ENCODE peak calls at places on chromosomes 11 and 22, in eight cellular contexts. J is transverse colon; V is CD4-positive, CD25-positive, alpha-beta regulatory T cell; B is tibial artery; P is tibial nerve; G is iPS DF 6.9; X is stomach; N is body of pancreas. W is an unnamed sample.

GRCh38 chr11:40924915-40925314 is 534.5 kb downstream of the LRRC4C start:
- DNase-seq in B (no peak), G (no peak), J (no peak), V (no peak), N (no peak), P (no peak), X (no peak), W (no peak)

GRCh38 chr22:28894320-28894719 is 10.9 kb downstream of the ZNRF3 start:
- DNase-seq in P (no peak), J (peak; percentile 64), B (no peak), G (no peak), X (no peak), V (no peak), N (peak; percentile 34), W (no peak)

GRCh38 chr11:31106963-31107576 is 262.5 kb downstream of the DCDC1 start:
- DNase-seq in V (no peak), N (peak; percentile 84), G (peak; percentile 66), J (peak; percentile 38), P (peak; percentile 16), X (peak; percentile 72), B (peak; percentile 43), W (no peak)

GRCh38 chr22:48893288-48894063 is 934.2 kb downstream of the BRD1 start:
- DNase-seq in V (no peak), B (no peak), N (no peak), G (no peak), X (no peak), J (no peak), P (no peak), W (no peak)

GRCh38 chr11:73528877-73529530 is 68.9 kb downstream of the FAM168A start:
- DNase-seq in V (no peak), X (no peak), J (no peak), G (no peak), B (no peak), N (peak; percentile 20), P (no peak), W (no peak)

GRCh38 chr11:106418786-106419185 is 341.3 kb downstream of the AASDHPPT start:
- DNase-seq in P (no peak), N (no peak), J (no peak), X (no peak), G (no peak), B (no peak), V (no peak), W (no peak)

GRCh38 chr22:26038365-26038764 is 130.9 kb upstream of the SEZ6L start:
- DNase-seq in N (no peak), J (no peak), X (no peak), G (peak; percentile 2), P (no peak), V (no peak), B (no peak), W (no peak)

GRCh38 chr11:22389526-22390282 is 51.5 kb downstream of the SLC17A6 start:
- DNase-seq in X (no peak), N (no peak), B (no peak), V (no peak), P (no peak), G (no peak), J (no peak), W (no peak)

GRCh38 chr22:40000171-40000570 is 5.4 kb downstream of the FAM83F start:
- DNase-seq in V (no peak), J (no peak), G (no peak), X (no peak), N (no peak), B (no peak), P (no peak), W (no peak)

GRCh38 chr22:30241576-30242371 is 4.8 kb downstream of the LIF start:
- DNase-seq in B (no peak), P (no peak), V (no peak), G (no peak), J (no peak), N (no peak), X (no peak), W (no peak)

GRCh38 chr22:30668306-30668655 is 606 bp upstream of the DUSP18 start:
- DNase-seq in X (no peak), B (no peak), J (no peak), P (no peak), V (no peak), G (no peak), N (no peak), W (no peak)

GRCh38 chr11:133269272-133269671 is 263.0 kb downstream of the OPCML start:
- DNase-seq in B (no peak), P (no peak), V (no peak), X (no peak), N (no peak), J (no peak), G (no peak), W (no peak)

GRCh38 chr11:93572171-93572570 is 29.0 kb upstream of the SMCO4 start:
- DNase-seq in X (no peak), P (no peak), N (no peak), B (no peak), J (no peak), G (no peak), V (no peak), W (no peak)

DNA sequence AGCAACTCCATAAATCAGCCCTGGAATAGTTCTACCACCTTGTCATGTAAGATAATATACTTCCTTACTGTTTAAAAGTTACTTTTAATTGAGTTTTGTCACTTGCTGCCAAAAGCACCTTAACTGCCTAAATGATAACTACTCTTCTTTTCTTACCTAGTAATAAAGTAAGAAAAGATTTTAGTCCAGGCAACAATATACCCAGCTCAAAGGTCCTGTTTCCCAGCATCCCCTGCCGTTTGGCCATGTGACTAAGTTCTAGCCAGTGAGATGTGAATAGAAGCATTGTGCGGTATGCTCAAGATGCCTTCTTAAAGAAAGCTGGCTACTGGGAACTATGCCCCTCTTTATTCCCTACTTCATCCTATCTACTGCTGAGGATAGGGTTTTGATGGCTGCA is 39.4 kb upstream of the CCDC34 start:
- DNase-seq in G (no peak), V (no peak), X (no peak), B (no peak), N (no peak), J (no peak), P (no peak), W (no peak)
- H3K27ac ChIP-seq in G (no peak overlapping the region), V (no peak overlapping the region), X (peak overlapping the region; percentile 31), B (no peak overlapping the region), N (peak overlapping the region; percentile 41), J (peak overlapping the region; percentile 78), P (no peak overlapping the region), W (no peak overlapping the region)

DNA sequence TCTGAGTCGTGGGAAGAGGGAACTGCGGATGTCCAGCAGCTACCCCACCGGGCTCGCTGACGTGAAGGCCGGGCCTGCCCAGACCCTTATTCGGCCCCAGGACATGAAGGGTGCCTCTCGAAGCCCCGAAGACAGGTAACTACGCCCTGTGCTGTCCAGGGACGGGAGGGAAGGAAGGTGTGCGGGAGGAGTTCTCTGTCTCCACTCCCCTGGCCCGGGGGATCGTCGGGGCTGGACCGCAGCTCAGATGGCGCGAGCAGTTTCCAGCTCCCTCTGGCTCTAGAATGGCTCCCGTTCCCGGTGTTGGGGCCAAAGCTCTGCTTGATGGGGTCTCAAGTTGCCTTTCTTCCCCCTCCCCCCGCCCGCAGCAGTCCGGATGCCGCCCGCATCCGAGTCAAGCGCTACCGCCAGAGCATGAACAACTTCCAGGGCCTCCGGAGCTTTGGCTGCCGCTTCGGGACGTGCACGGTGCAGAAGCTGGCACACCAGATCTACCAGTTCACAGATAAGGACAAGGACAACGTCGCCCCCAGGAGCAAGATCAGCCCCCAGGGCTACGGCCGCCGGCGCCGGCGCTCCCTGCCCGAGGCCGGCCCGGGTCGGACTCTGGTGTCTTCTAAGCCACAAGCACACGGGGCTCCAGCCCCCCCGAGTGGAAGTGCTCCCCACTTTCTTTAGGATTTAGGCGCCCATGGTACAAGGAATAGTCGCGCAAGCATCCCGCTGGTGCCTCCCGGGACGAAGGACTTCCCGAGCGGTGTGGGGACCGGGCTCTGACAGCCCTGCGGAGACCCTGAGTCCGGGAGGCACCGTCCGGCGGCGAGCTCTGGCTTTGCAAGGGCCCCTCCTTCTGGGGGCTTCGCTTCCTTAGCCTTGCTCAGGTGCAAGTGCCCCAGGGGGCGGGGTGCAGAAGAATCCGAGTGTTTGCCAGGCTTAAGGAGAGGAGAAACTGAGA is 1.4 kb downstream of the ADM start:
- DNase-seq in V (peak; percentile 18), P (no peak), J (peak; percentile 41), X (peak; percentile 34), B (no peak), G (no peak), N (peak; percentile 34), W (no peak)
- H3K4me1 ChIP-seq in V (peaks cover 55% of the 10 kb centered on the region), P (no peaks in the 10 kb centered on the region), J (peaks cover 38% of the 10 kb centered on the region), X (peaks cover 63% of the 10 kb centered on the region), B (peaks cover 64% of the 10 kb centered on the region), G (peaks cover 6% of the 10 kb centered on the region), N (peaks cover 78% of the 10 kb centered on the region), W (peaks cover 12% of the 10 kb centered on the region)

DNA sequence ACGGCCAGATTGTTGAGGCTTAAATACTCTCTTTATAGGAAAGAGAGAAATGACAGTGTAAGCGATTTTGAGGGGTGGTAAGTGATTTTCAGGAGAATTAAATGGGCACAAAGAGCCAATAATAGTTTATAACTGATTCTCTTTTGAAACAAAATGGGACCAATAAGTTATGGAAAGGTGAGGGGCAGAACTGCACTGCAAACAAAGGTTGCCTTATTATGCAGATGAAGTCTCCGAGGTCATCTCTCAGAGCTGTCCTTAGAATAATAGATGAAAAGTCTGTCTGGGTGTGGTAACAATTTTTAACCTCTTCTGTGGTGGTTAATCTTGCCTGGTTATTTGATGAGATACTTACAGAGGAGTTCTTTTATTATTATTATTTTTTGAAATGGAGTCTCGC is 14.7 kb upstream of the CRTAM start:
- DNase-seq in J (no peak), N (no peak), X (no peak), P (no peak), G (no peak), V (no peak), B (no peak), W (no peak)
- H3K9me3 ChIP-seq in J (no peaks in the 10 kb centered on the region), N (no peaks in the 10 kb centered on the region), X (peaks cover 13% of the 10 kb centered on the region), P (no peaks in the 10 kb centered on the region), G (no peaks in the 10 kb centered on the region), V (no peaks in the 10 kb centered on the region), B (no peaks in the 10 kb centered on the region), W (no peaks in the 10 kb centered on the region)

GRCh38 chr11:128453444-128454336 is 133.7 kb downstream of the ETS1 start:
- DNase-seq in B (peak; percentile 73), G (no peak), N (peak; percentile 48), V (no peak), X (peak; percentile 59), J (peak; percentile 62), P (peak; percentile 71), W (peak; percentile 55)
- H3K27ac ChIP-seq in B (peak overlapping the region; percentile 80), G (no peak overlapping the region), N (no peak overlapping the region), V (peak overlapping the region; percentile 54), X (peak overlapping the region; percentile 67), J (peak overlapping the region; percentile 60), P (no peak overlapping the region), W (peak overlapping the region; percentile 76)